ENCODE peak calls at places on chromosomes 3 and 15, in five cellular contexts. One of them, this sample, is unnamed.

GRCh38 chr3:36714343-36714742 is 50.0 kb downstream of the DCLK3 start:
- DNase-seq in T follicular helper cell: no peak
- DNase-seq in ACHN: no peak
- DNase-seq in activated T-cell treated with anti-CD3 and anti-CD28 coated beads, Interleukin-2, amount 50 U/mL, for 24 hours: no peak
- DNase-seq in A172: peak; percentile 79
- DNase-seq in this sample: no peak

GRCh38 chr3:87370007-87370406 is 93.6 kb upstream of the POU1F1 start:
- DNase-seq in T follicular helper cell: no peak
- DNase-seq in ACHN: no peak
- DNase-seq in activated T-cell treated with anti-CD3 and anti-CD28 coated beads, Interleukin-2, amount 50 U/mL, for 24 hours: no peak
- DNase-seq in A172: no peak
- DNase-seq in this sample: no peak

GRCh38 chr15:31579976-31580375 is 253.3 kb downstream of the KLF13 start:
- DNase-seq in T follicular helper cell: no peak
- DNase-seq in ACHN: no peak
- DNase-seq in activated T-cell treated with anti-CD3 and anti-CD28 coated beads, Interleukin-2, amount 50 U/mL, for 24 hours: no peak
- DNase-seq in A172: no peak
- DNase-seq in this sample: no peak

GRCh38 chr15:21260966-21261395 is 179.3 kb downstream of the POTEB3 start:
- DNase-seq in T follicular helper cell: no peak
- DNase-seq in ACHN: no peak
- DNase-seq in activated T-cell treated with anti-CD3 and anti-CD28 coated beads, Interleukin-2, amount 50 U/mL, for 24 hours: no peak
- DNase-seq in A172: no peak
- DNase-seq in this sample: peak; percentile 81

GRCh38 chr3:142787719-142788118 is 63.9 kb downstream of the TRPC1 start:
- DNase-seq in T follicular helper cell: no peak
- DNase-seq in ACHN: no peak
- DNase-seq in activated T-cell treated with anti-CD3 and anti-CD28 coated beads, Interleukin-2, amount 50 U/mL, for 24 hours: no peak
- DNase-seq in A172: no peak
- DNase-seq in this sample: no peak

GRCh38 chr15:49225572-49226281 is 55.7 kb downstream of the GALK2 start:
- DNase-seq in T follicular helper cell: no peak
- DNase-seq in ACHN: peak; percentile 62
- DNase-seq in activated T-cell treated with anti-CD3 and anti-CD28 coated beads, Interleukin-2, amount 50 U/mL, for 24 hours: no peak
- DNase-seq in A172: no peak
- DNase-seq in this sample: no peak

GRCh38 chr15:39144051-39144450 is 436.8 kb upstream of the THBS1 start:
- DNase-seq in T follicular helper cell: no peak
- DNase-seq in ACHN: no peak
- DNase-seq in activated T-cell treated with anti-CD3 and anti-CD28 coated beads, Interleukin-2, amount 50 U/mL, for 24 hours: no peak
- DNase-seq in A172: no peak
- DNase-seq in this sample: no peak

GRCh38 chr3:152252750-152253149 is 16.0 kb upstream of the MBNL1 start:
- DNase-seq in T follicular helper cell: no peak
- DNase-seq in ACHN: no peak
- DNase-seq in activated T-cell treated with anti-CD3 and anti-CD28 coated beads, Interleukin-2, amount 50 U/mL, for 24 hours: no peak
- DNase-seq in A172: no peak
- DNase-seq in this sample: no peak

GRCh38 chr3:153284282-153284938 is 122.4 kb downstream of the RAP2B start:
- DNase-seq in T follicular helper cell: peak; percentile 15
- DNase-seq in ACHN: peak; percentile 39
- DNase-seq in activated T-cell treated with anti-CD3 and anti-CD28 coated beads, Interleukin-2, amount 50 U/mL, for 24 hours: peak; percentile 39
- DNase-seq in A172: peak; percentile 67
- DNase-seq in this sample: peak; percentile 84

GRCh38 chr3:191762323-191762960 is 301.5 kb downstream of the PYDC2 start:
- DNase-seq in T follicular helper cell: no peak
- DNase-seq in ACHN: peak; percentile 25
- DNase-seq in activated T-cell treated with anti-CD3 and anti-CD28 coated beads, Interleukin-2, amount 50 U/mL, for 24 hours: no peak
- DNase-seq in A172: peak; percentile 92
- DNase-seq in this sample: no peak

GRCh38 chr3:28678083-28678482 is 329.5 kb upstream of the AZI2 start:
- DNase-seq in T follicular helper cell: no peak
- DNase-seq in ACHN: no peak
- DNase-seq in activated T-cell treated with anti-CD3 and anti-CD28 coated beads, Interleukin-2, amount 50 U/mL, for 24 hours: no peak
- DNase-seq in A172: no peak
- DNase-seq in this sample: no peak

GRCh38 chr3:123090700-123091585 is 24.1 kb downstream of the PDIA5 start:
- DNase-seq in T follicular helper cell: no peak
- DNase-seq in ACHN: no peak
- DNase-seq in activated T-cell treated with anti-CD3 and anti-CD28 coated beads, Interleukin-2, amount 50 U/mL, for 24 hours: no peak
- DNase-seq in A172: peak; percentile 31
- DNase-seq in this sample: no peak

GRCh38 chr3:74214286-74214685 is 400.2 kb downstream of the CNTN3 start:
- DNase-seq in T follicular helper cell: no peak
- DNase-seq in ACHN: no peak
- DNase-seq in activated T-cell treated with anti-CD3 and anti-CD28 coated beads, Interleukin-2, amount 50 U/mL, for 24 hours: no peak
- DNase-seq in A172: no peak
- DNase-seq in this sample: no peak

GRCh38 chr3:47578691-47579632 is at the start of gene CSPG5:
- DNase-seq in T follicular helper cell: no peak
- DNase-seq in ACHN: peak; percentile 12
- DNase-seq in activated T-cell treated with anti-CD3 and anti-CD28 coated beads, Interleukin-2, amount 50 U/mL, for 24 hours: peak; percentile 63
- DNase-seq in A172: no peak
- DNase-seq in this sample: peak; percentile 81

GRCh38 chr3:17233398-17233800 is 348.6 kb downstream of the PLCL2 start:
- DNase-seq in T follicular helper cell: peak; percentile 6
- DNase-seq in ACHN: peak; percentile 59
- DNase-seq in activated T-cell treated with anti-CD3 and anti-CD28 coated beads, Interleukin-2, amount 50 U/mL, for 24 hours: no peak
- DNase-seq in A172: peak; percentile 78
- DNase-seq in this sample: no peak

GRCh38 chr15:29029651-29030195 is 143.9 kb downstream of the APBA2 start:
- DNase-seq in T follicular helper cell: no peak
- DNase-seq in ACHN: no peak
- DNase-seq in activated T-cell treated with anti-CD3 and anti-CD28 coated beads, Interleukin-2, amount 50 U/mL, for 24 hours: no peak
- DNase-seq in A172: no peak
- DNase-seq in this sample: no peak

GRCh38 chr3:141476033-141476432 is 10.8 kb upstream of the RASA2 start:
- DNase-seq in T follicular helper cell: no peak
- DNase-seq in ACHN: no peak
- DNase-seq in activated T-cell treated with anti-CD3 and anti-CD28 coated beads, Interleukin-2, amount 50 U/mL, for 24 hours: no peak
- DNase-seq in A172: no peak
- DNase-seq in this sample: no peak

GRCh38 chr15:74172751-74173544 is 562 bp upstream of the ISLR start:
- DNase-seq in T follicular helper cell: no peak
- DNase-seq in ACHN: no peak
- DNase-seq in activated T-cell treated with anti-CD3 and anti-CD28 coated beads, Interleukin-2, amount 50 U/mL, for 24 hours: no peak
- DNase-seq in A172: no peak
- DNase-seq in this sample: peak; percentile 83

GRCh38 chr3:184562875-184563568 is 1.4 kb downstream of the EPHB3 start:
- DNase-seq in T follicular helper cell: no peak
- DNase-seq in ACHN: no peak
- DNase-seq in activated T-cell treated with anti-CD3 and anti-CD28 coated beads, Interleukin-2, amount 50 U/mL, for 24 hours: no peak
- DNase-seq in A172: no peak
- DNase-seq in this sample: peak; percentile 64

GRCh38 chr15:74253276-74253921 is 17.3 kb downstream of the CCDC33 start:
- DNase-seq in T follicular helper cell: no peak
- DNase-seq in ACHN: no peak
- DNase-seq in activated T-cell treated with anti-CD3 and anti-CD28 coated beads, Interleukin-2, amount 50 U/mL, for 24 hours: no peak
- DNase-seq in A172: no peak
- DNase-seq in this sample: no peak

GRCh38 chr3:151918253-151919029 is 45.0 kb downstream of the SUCNR1 start:
- DNase-seq in T follicular helper cell: no peak
- DNase-seq in ACHN: peak; percentile 50
- DNase-seq in activated T-cell treated with anti-CD3 and anti-CD28 coated beads, Interleukin-2, amount 50 U/mL, for 24 hours: no peak
- DNase-seq in A172: peak; percentile 76
- DNase-seq in this sample: no peak

This sample was measured in aorta.